ENCODE peak calls at places on chromosomes 11 and 22, in nine cellular contexts. R, C, Y, W, V, E, G, L and S are unnamed samples.

GRCh38 chr22:28674121-28674563 is 5.5 kb downstream of the TTC28 start:
- DNase-seq in R (peak; percentile 43), C (peak; percentile 59), Y (peak; percentile 18), W (no peak), V (no peak), E (no peak), G (no peak), L (peak; percentile 85), S (no peak)

GRCh38 chr11:120539681-120540369 is 28.3 kb downstream of the GRIK4 start:
- DNase-seq in R (peak; percentile 67), C (no peak), Y (no peak), W (no peak), V (no peak), E (no peak), G (no peak), L (no peak), S (no peak)

GRCh38 chr11:130671801-130672700 is 223.6 kb downstream of the ADAMTS15 start:
- DNase-seq in R (peak; percentile 94), C (no peak), Y (peak; percentile 88), W (peak; percentile 33), V (no peak), E (no peak), G (no peak), L (peak; percentile 88), S (peak; percentile 88)

GRCh38 chr11:17596711-17597110 is 49.7 kb downstream of the OTOG start:
- DNase-seq in R (no peak), C (no peak), Y (no peak), W (no peak), V (peak; percentile 53), E (no peak), G (no peak), L (no peak), S (no peak)

GRCh38 chr11:69950120-69950519 is 128.0 kb upstream of the ANO1 start:
- DNase-seq in R (peak; percentile 31), C (no peak), Y (peak; percentile 25), W (peak; percentile 50), V (no peak), E (no peak), G (no peak), L (peak; percentile 36), S (no peak)

GRCh38 chr22:23789638-23790037 is 2.9 kb downstream of the SMARCB1 start:
- DNase-seq in R (no peak), C (no peak), Y (no peak), W (no peak), V (no peak), E (no peak), G (peak; percentile 14), L (no peak), S (no peak)

GRCh38 chr11:96282846-96283245 is 60.1 kb downstream of the MAML2 start:
- DNase-seq in R (no peak), C (no peak), Y (no peak), W (no peak), V (no peak), E (no peak), G (no peak), L (no peak), S (no peak)

GRCh38 chr22:28894320-28894719 is 10.9 kb downstream of the ZNRF3 start:
- DNase-seq in R (no peak), C (no peak), Y (no peak), W (peak; percentile 62), V (no peak), E (no peak), G (no peak), L (no peak), S (no peak)

GRCh38 chr11:96213500-96213899 is 129.5 kb downstream of the MAML2 start:
- DNase-seq in R (peak; percentile 87), C (no peak), Y (peak; percentile 88), W (no peak), V (no peak), E (no peak), G (no peak), L (peak; percentile 80), S (no peak)

GRCh38 chr11:10302294-10302743 is 2.6 kb upstream of the ADM start:
- DNase-seq in R (no peak), C (no peak), Y (no peak), W (no peak), V (no peak), E (no peak), G (no peak), L (no peak), S (no peak)

GRCh38 chr11:10295056-10295901 is 1.3 kb upstream of the SBF2 start:
- DNase-seq in R (no peak), C (no peak), Y (no peak), W (peak; percentile 35), V (no peak), E (no peak), G (no peak), L (peak; percentile 14), S (no peak)

GRCh38 chr11:10294289-10294953 is 402 bp upstream of the SBF2 start:
- DNase-seq in R (peak; percentile 87), C (no peak), Y (peak; percentile 42), W (peak; percentile 61), V (peak; percentile 69), E (no peak), G (peak; percentile 55), L (peak; percentile 86), S (no peak)

GRCh38 chr11:10301656-10302293 is 3.1 kb upstream of the ADM start:
- DNase-seq in R (peak; percentile 94), C (no peak), Y (peak; percentile 18), W (no peak), V (no peak), E (no peak), G (no peak), L (peak; percentile 87), S (no peak)

GRCh38 chr11:10298342-10298741 is 4.3 kb upstream of the SBF2 start:
- DNase-seq in R (peak; percentile 98), C (no peak), Y (peak; percentile 94), W (no peak), V (no peak), E (no peak), G (no peak), L (peak; percentile 98), S (no peak)
- TF ChIP-seq CTCF in R (peak; percentile 48), C (no peak), Y (peak; percentile 61), W (no peak), V (peak; percentile 14), E (no peak), G (peak; percentile 16), L (peak; percentile 54), S (peak; percentile 31)

DNA sequence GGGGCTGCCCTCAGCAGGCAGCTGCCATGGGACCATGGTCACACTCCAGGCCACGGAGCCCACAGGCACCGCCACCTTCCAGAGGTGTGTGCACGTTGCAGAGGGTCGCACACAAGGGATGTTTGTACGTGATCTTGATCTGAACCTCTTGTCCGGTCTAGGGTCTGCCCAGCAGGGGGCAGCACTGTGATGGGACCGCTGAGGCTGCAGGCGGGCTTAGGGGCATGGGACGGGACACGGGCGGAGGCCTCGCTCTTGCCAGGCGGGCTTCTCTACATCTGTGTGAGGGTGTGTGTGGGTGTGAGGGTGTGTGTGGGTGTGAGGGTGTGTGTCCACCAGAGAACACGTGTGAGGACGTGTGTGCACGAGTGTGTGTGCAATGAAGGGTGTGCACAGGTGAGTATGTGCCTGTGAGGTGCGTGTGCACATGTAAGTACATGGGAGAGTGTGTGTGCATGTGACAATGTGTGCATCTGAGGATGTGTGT is 52.4 kb downstream of the CACNA1I start:
- DNase-seq in R (peak; percentile 9), C (no peak), Y (peak; percentile 25), W (peak; percentile 70), V (peak; percentile 81), E (peak; percentile 29), G (peak; percentile 69), L (peak; percentile 45), S (no peak)
- TF ChIP-seq CTCF in R (peak; percentile 52), C (peak; percentile 67), Y (peak; percentile 78), W (peak; percentile 63), V (peak; percentile 60), E (peak; percentile 68), G (peak; percentile 53), L (peak; percentile 71), S (peak; percentile 70)

GRCh38 chr11:2976289-2977063 is 15.7 kb downstream of the NAP1L4 start:
- DNase-seq in R (no peak), C (no peak), Y (no peak), W (no peak), V (no peak), E (no peak), G (no peak), L (no peak), S (no peak)

GRCh38 chr11:2980168-2980840 is 11.8 kb downstream of the NAP1L4 start:
- DNase-seq in R (no peak), C (no peak), Y (no peak), W (no peak), V (no peak), E (no peak), G (no peak), L (no peak), S (no peak)

GRCh38 chr11:2977113-2977512 is 15.0 kb downstream of the NAP1L4 start:
- DNase-seq in R (no peak), C (no peak), Y (no peak), W (no peak), V (no peak), E (no peak), G (no peak), L (no peak), S (no peak)

GRCh38 chr11:2974272-2974671 is 17.9 kb downstream of the NAP1L4 start:
- DNase-seq in R (no peak), C (no peak), Y (no peak), W (no peak), V (no peak), E (no peak), G (no peak), L (no peak), S (no peak)

GRCh38 chr11:2975594-2975993 is 16.5 kb downstream of the NAP1L4 start:
- DNase-seq in R (peak; percentile 37), C (no peak), Y (peak; percentile 18), W (no peak), V (no peak), E (no peak), G (no peak), L (peak; percentile 73), S (no peak)
- TF ChIP-seq CTCF in R (peak; percentile 46), C (peak; percentile 44), Y (peak; percentile 73), W (peak; percentile 41), V (peak; percentile 40), E (no peak), G (peak; percentile 31), L (peak; percentile 74), S (peak; percentile 60)

GRCh38 chr11:34360056-34360455 is 2.2 kb upstream of the ABTB2 start:
- DNase-seq in R (no peak), C (no peak), Y (no peak), W (no peak), V (no peak), E (no peak), G (no peak), L (no peak), S (no peak)

GRCh38 chr11:34358258-34358665 is 452 bp upstream of the ABTB2 start:
- DNase-seq in R (peak; percentile 24), C (no peak), Y (no peak), W (peak; percentile 75), V (peak; percentile 84), E (no peak), G (no peak), L (peak; percentile 64), S (no peak)

GRCh38 chr11:34358666-34359547 is 1.1 kb upstream of the ABTB2 start:
- DNase-seq in R (peak; percentile 73), C (peak; percentile 59), Y (peak; percentile 74), W (peak; percentile 85), V (peak; percentile 85), E (peak; percentile 70), G (peak; percentile 82), L (peak; percentile 84), S (no peak)

GRCh38 chr11:34357646-34358257 is at the start of gene ABTB2:
- DNase-seq in R (peak; percentile 96), C (peak; percentile 85), Y (peak; percentile 97), W (peak; percentile 99), V (peak; percentile 99), E (peak; percentile 98), G (peak; percentile 99), L (peak; percentile 99), S (peak; percentile 92)

GRCh38 chr11:34359548-34359891 is 1.7 kb upstream of the ABTB2 start:
- DNase-seq in R (no peak), C (no peak), Y (no peak), W (no peak), V (no peak), E (no peak), G (no peak), L (no peak), S (no peak)
- TF ChIP-seq CTCF in R (no peak), C (no peak), Y (no peak), W (peak; percentile 62), V (peak; percentile 38), E (peak; percentile 67), G (peak; percentile 27), L (no peak), S (no peak)